ENCODE peak calls at places on chromosomes 12 and 14, in five cellular contexts. O is NCI-H1048, C is left lung, Q is AG09309, P is uterus. W is an unnamed sample.

GRCh38 chr12:63294327-63294632 is 143.3 kb upstream of the AVPR1A start:
- DNase-seq in C (no peak), P (no peak), O (no peak), Q (peak), W (no peak)

GRCh38 chr12:128682542-128683315 is 141.0 kb downstream of the SLC15A4 start:
- DNase-seq in P (no peak), C (no peak), Q (no peak), O (no peak), W (no peak)

GRCh38 chr12:21656931-21657335 is 709 bp downstream of the LDHB start:
- DNase-seq in Q (no peak), O (no peak), C (peak), P (no peak), W (no peak)

GRCh38 chr12:132284071-132284492 is 45.3 kb downstream of the GALNT9 start:
- DNase-seq in O (no peak), C (peak), P (no peak), Q (no peak), W (peak)

GRCh38 chr14:83992857-83993256 is 1537.1 kb upstream of the FLRT2 start:
- DNase-seq in O (no peak), C (no peak), Q (no peak), P (no peak), W (no peak)

GRCh38 chr14:104624939-104625338 is 20.4 kb upstream of the TMEM179 start:
- DNase-seq in P (no peak), C (no peak), Q (no peak), O (no peak), W (no peak)

GRCh38 chr14:90276627-90277367 is 20.4 kb downstream of the PSMC1 start:
- DNase-seq in P (no peak), Q (no peak), O (no peak), C (no peak), W (no peak)

GRCh38 chr12:77724367-77724957 is 106.2 kb upstream of the NAV3 start:
- DNase-seq in P (no peak), Q (peak), O (no peak), C (no peak), W (peak)

GRCh38 chr12:113896194-113896593 is 69.9 kb downstream of the RBM19 start:
- DNase-seq in O (no peak), C (no peak), P (no peak), Q (no peak), W (no peak)

GRCh38 chr14:96424104-96424989 is 32.4 kb downstream of the AK7 start:
- DNase-seq in Q (peak), P (no peak), O (no peak), C (peak), W (no peak)

GRCh38 chr14:95157987-95158712 is 821 bp upstream of the DICER1 start:
- DNase-seq in Q (no peak), P (no peak), O (no peak), C (no peak), W (no peak)

GRCh38 chr14:21894003-21894897 is 220.6 kb upstream of the OR4E1 start:
- DNase-seq in O (no peak), Q (no peak), C (no peak), P (no peak), W (no peak)

GRCh38 chr12:131375972-131376345 is 334.9 kb upstream of the SFSWAP start:
- DNase-seq in O (no peak), P (no peak), C (no peak), Q (no peak), W (no peak)

GRCh38 chr12:52865090-52865944 is 16.5 kb upstream of the KRT78 start:
- DNase-seq in Q (no peak), C (peak), P (peak), O (peak), W (peak)

GRCh38 chr14:104016873-104017650 is 68.4 kb upstream of the ASPG start:
- DNase-seq in O (no peak), C (no peak), Q (no peak), P (no peak), W (no peak)

GRCh38 chr12:124680863-124681778 is 113.7 kb upstream of the NCOR2 start:
- DNase-seq in Q (peak), P (peak), C (no peak), O (no peak), W (no peak)

GRCh38 chr12:46627686-46628085 is 198.1 kb downstream of the SLC38A4 start:
- DNase-seq in Q (no peak), C (no peak), O (no peak), P (no peak), W (no peak)

GRCh38 chr12:53973093-53974042 is at the start of gene HOXC11:
- DNase-seq in Q (no peak), O (no peak), P (no peak), C (peak), W (peak)

GRCh38 chr14:64279719-64280668 is 14.2 kb downstream of the ESR2 start:
- DNase-seq in P (peak), Q (no peak), C (no peak), O (no peak), W (no peak)

GRCh38 chr12:117052386-117053049 is 46.7 kb downstream of the TESC start:
- DNase-seq in Q (no peak), P (no peak), O (no peak), C (peak), W (no peak)

GRCh38 chr12:59486827-59487226 is 109.0 kb upstream of the SLC16A7 start:
- DNase-seq in C (no peak), O (no peak), P (no peak), Q (no peak), W (no peak)